ENCODE peak calls at places on chromosomes 1 and 21, in four cellular contexts. F is IMR-90, M is H1, U is H9. Y is an unnamed sample. For H3K4me1, the result is how much of the 10 kb centered on the place peaks cover.

GRCh38 chr1:31809698-31810097 is 6.1 kb downstream of the SPOCD1 start:
- DNase-seq in U (no peak), F (no peak), M (no peak), Y (no peak)

GRCh38 chr1:224996266-224996665 is 66.8 kb downstream of the DNAH14 start:
- DNase-seq in F (no peak), M (no peak), U (no peak), Y (no peak)

GRCh38 chr1:32759997-32760623 is 57.0 kb downstream of the YARS1 start:
- DNase-seq in F (peak), U (peak), M (peak), Y (peak)

GRCh38 chr1:172708452-172708851 is 49.5 kb downstream of the FASLG start:
- DNase-seq in M (no peak), U (no peak), F (no peak), Y (no peak)

GRCh38 chr1:11778336-11778735 is 16.3 kb downstream of the C1orf167 start:
- DNase-seq in M (no peak), U (no peak), F (no peak), Y (no peak)

GRCh38 chr1:178500936-178501554 is 4.3 kb upstream of the CLEC20A start:
- DNase-seq in M (no peak), F (no peak), U (peak), Y (peak)

GRCh38 chr1:192967211-192967877 is 91.8 kb downstream of the UCHL5 start:
- DNase-seq in F (no peak), M (no peak), U (no peak), Y (no peak)

GRCh38 chr1:229855999-229856650 is 210.9 kb upstream of the GALNT2 start:
- DNase-seq in F (no peak), U (no peak), M (no peak), Y (no peak)

GRCh38 chr21:21003701-21004100 is 5.5 kb downstream of the NCAM2 start:
- DNase-seq in F (peak), M (no peak), U (peak), Y (peak)

GRCh38 chr1:12320516-12320915 is 90.7 kb downstream of the VPS13D start:
- DNase-seq in F (no peak), M (no peak), U (no peak), Y (no peak)

GRCh38 chr1:201119826-201120225 is 7.2 kb downstream of the ASCL5 start:
- DNase-seq in M (no peak), F (no peak), U (no peak), Y (no peak)

GRCh38 chr1:9442266-9442846 is 96.9 kb upstream of the SLC25A33 start:
- DNase-seq in M (no peak), F (peak), U (no peak), Y (peak)

GRCh38 chr1:61141288-61142044 is 59.1 kb downstream of the NFIA start:
- DNase-seq in F (peak), M (no peak), U (no peak), Y (peak)

GRCh38 chr1:170168263-170168662 is 22.5 kb downstream of the NTMT2 start:
- DNase-seq in U (no peak), M (no peak), F (peak), Y (no peak)

GRCh38 chr1:12153181-12153785 is 13.5 kb upstream of the TNFRSF1B start:
- DNase-seq in F (peak), U (no peak), M (no peak), Y (no peak)

GRCh38 chr1:18878538-18879220 is 19.2 kb upstream of the TAS1R2 start:
- DNase-seq in F (no peak), M (no peak), U (no peak), Y (no peak)

GRCh38 chr21:29334717-29335428 is 36.2 kb downstream of the BACH1 start:
- DNase-seq in M (no peak), F (peak), U (no peak), Y (no peak)

GRCh38 chr1:203765029-203765837 is at the start of gene LAX1:
- DNase-seq in F (no peak), U (no peak), M (no peak), Y (no peak)

GRCh38 chr1:9889411-9889810 is 20.7 kb downstream of the CTNNBIP1 start:
- DNase-seq in U (no peak), F (no peak), M (no peak), Y (no peak)

GRCh38 chr1:22628698-22629444 is 7.6 kb upstream of the C1QA start:
- DNase-seq in U (no peak), M (no peak), F (no peak), Y (peak)

GRCh38 chr1:9827558-9828185 is 3.9 kb upstream of the CLSTN1 start:
- DNase-seq in M (peak), F (no peak), U (peak), Y (peak)

GRCh38 chr1:218322762-218323161 is 22.4 kb upstream of the TGFB2 start:
- DNase-seq in F (no peak), U (no peak), M (no peak), Y (no peak)

GRCh38 chr1:164767257-164768044 is 208.5 kb downstream of the PBX1 start:
- DNase-seq in M (no peak), F (peak), U (no peak), Y (no peak)

GRCh38 chr21:35147439-35147838 is 98.3 kb upstream of the RUNX1 start:
- DNase-seq in U (no peak), M (no peak), F (no peak), Y (peak)

GRCh38 chr1:184672013-184672726 is 82.5 kb downstream of the EDEM3 start:
- DNase-seq in U (no peak), M (no peak), F (no peak), Y (no peak)

GRCh38 chr1:222813866-222814535 is 838 bp upstream of the DISP1 start:
- DNase-seq in M (no peak), F (peak), U (no peak), Y (no peak)

GRCh38 chr1:38258085-38258484 is 211.5 kb upstream of the POU3F1 start:
- DNase-seq in F (no peak), U (no peak), M (no peak), Y (no peak)

GRCh38 chr21:15212214-15212613 is 147.4 kb upstream of the NRIP1 start:
- DNase-seq in U (no peak), F (no peak), M (no peak), Y (no peak)

GRCh38 chr1:20344738-20345137 is 54.1 kb downstream of the VWA5B1 start:
- DNase-seq in F (no peak), M (no peak), U (peak), Y (no peak)

GRCh38 chr1:223219318-223219635 is 76.2 kb upstream of the TLR5 start:
- DNase-seq in F (no peak), U (no peak), M (no peak), Y (no peak)

GRCh38 chr1:230866171-230866811 is 2.0 kb downstream of the C1orf198 start:
- DNase-seq in U (no peak), M (no peak), F (no peak), Y (no peak)
- H3K4me1 ChIP-seq in U (under half), M (under half), F (under half), Y (under half)

DNA sequence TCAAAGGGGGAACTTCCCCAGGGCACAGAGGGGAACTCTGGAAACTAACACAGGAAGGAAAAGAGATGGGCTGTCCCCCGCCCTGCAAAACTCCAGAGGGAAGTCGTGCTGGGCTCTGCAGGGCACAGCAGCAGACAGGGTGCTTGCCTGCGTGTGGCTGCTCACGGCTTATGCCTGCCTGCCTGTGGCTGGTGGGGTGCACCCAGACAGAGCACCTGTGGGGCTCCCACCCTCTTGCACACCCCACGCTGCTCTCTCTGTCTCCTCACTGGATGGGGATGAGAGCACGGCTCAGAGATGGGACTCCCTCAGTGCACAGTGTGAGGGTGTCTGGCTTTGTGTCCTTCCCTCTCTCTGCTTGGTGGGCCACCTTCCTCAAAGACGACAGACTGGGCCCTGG is 13.5 kb upstream of the ETV3L start:
- DNase-seq in M (no peak), F (no peak), U (peak), Y (no peak)
- H3K56ac ChIP-seq in M (no peak), F (no peak), U (no peak), Y (peak)

DNA sequence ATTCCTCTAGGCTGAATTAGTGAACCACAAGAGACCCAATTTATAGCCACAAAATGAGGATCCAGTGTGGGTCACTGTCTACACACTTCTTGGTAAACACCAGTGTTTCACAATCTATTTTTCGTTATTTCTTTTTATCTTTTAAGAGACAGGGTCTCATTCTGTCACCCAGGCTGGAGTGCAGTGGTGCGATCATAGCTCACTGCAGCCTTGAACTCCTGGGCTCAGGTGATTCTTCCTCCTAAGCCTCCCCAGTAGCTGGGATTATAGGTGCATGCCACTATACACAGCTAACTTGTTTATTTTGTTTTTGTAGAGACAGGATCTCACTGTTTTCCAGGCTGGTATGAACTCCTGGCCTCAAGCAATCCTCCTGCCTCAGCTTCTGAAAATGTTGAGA is 29.3 kb upstream of the SLC45A3 start:
- DNase-seq in F (no peak), M (no peak), U (no peak), Y (no peak)
- H3K4me1 ChIP-seq in F (under half), M (under half), U (under half), Y (under half)

GRCh38 chr1:43551396-43551888 is 20.8 kb downstream of the PTPRF start:
- DNase-seq in F (no peak), M (no peak), U (no peak), Y (no peak)
- H3K56ac ChIP-seq in F (no peak), M (no peak), U (no peak), Y (no peak)

GRCh38 chr1:151988405-151988851 is 5.2 kb downstream of the S100A10 start:
- DNase-seq in F (peak), M (no peak), U (no peak), Y (peak)
- H3K4me1 ChIP-seq in F (under half), M (under half), U (under half), Y (under half)

DNA sequence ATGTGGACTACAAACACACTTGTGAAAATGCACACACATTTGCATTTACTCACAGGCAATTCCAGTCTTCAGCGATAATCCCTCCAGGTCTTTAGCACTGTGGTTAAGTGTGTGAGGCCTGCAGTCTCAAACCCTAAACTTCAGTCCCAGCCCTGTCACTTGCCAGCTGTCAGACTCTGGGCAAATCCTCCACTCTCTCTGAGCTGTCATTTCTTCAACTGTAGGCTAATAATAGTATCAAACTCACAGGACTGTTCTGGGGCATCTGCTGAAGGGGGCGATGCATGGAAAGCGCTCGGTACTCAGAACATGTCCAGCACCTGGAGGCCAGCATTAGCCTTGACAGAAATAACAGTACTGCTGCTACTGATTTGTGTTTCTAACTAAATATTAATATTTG is 48.2 kb downstream of the NEK2 start:
- DNase-seq in F (no peak), U (no peak), M (no peak), Y (peak)
- H3K56ac ChIP-seq in F (no peak), U (no peak), M (no peak), Y (no peak)

GRCh38 chr1:111214086-111214801 is 13.3 kb upstream of the CHI3L2 start:
- DNase-seq in M (no peak), F (peak), U (peak), Y (no peak)

GRCh38 chr1:111214884-111215283 is 12.6 kb upstream of the CHI3L2 start:
- DNase-seq in M (no peak), F (no peak), U (no peak), Y (no peak)

GRCh38 chr1:111212634-111213335 is 12.3 kb upstream of the DENND2D start:
- DNase-seq in F (no peak), U (no peak), M (no peak), Y (peak)

GRCh38 chr1:111216751-111217150 is 10.8 kb upstream of the CHI3L2 start:
- DNase-seq in M (no peak), U (no peak), F (no peak), Y (no peak)

GRCh38 chr1:111213412-111213811 is 13.0 kb upstream of the DENND2D start:
- DNase-seq in F (no peak), U (no peak), M (no peak), Y (no peak)
- H3K4me1 ChIP-seq in F (under half), U (under half), M (under half), Y (under half)

GRCh38 chr1:40405812-40406211 is 32.3 kb downstream of the SMAP2 start:
- DNase-seq in U (no peak), F (no peak), M (no peak), Y (no peak)

GRCh38 chr1:40409467-40409866 is 35.9 kb downstream of the SMAP2 start:
- DNase-seq in U (no peak), M (no peak), F (no peak), Y (no peak)

GRCh38 chr1:40404670-40405462 is 31.3 kb downstream of the SMAP2 start:
- DNase-seq in U (no peak), F (peak), M (no peak), Y (peak)

GRCh38 chr1:40411294-40411693 is 37.8 kb downstream of the SMAP2 start:
- DNase-seq in F (no peak), M (no peak), U (no peak), Y (no peak)

DNA sequence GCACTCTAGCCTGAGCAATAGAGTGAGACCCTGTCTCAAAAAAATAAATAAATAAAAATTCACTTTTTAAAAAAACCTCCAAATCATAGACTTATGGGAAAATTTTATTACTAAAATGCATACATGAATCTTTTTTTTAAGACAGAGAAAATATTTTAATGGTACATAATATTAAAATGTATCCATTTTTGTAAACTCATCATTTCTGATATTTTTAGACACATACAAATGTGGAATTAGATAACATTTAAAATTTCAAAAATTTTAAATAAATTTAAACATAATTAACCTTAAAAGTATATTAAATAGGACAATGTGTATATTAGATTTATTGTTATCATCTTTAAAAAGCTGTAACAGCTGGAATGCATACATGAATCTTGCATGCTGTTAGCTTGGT is 33.9 kb downstream of the SMAP2 start:
- DNase-seq in M (no peak), F (no peak), U (no peak), Y (no peak)
- H3K56ac ChIP-seq in M (no peak), F (no peak), U (no peak), Y (no peak)

GRCh38 chr1:94240822-94241221 is 3.4 kb upstream of the ARHGAP29 start:
- DNase-seq in U (no peak), M (no peak), F (peak), Y (peak)
- H3K4me1 ChIP-seq in U (under half), M (under half), F (under half), Y (under half)

GRCh38 chr1:112544753-112545152 is 36.0 kb downstream of the WNT2B start:
- DNase-seq in U (no peak), M (no peak), F (peak), Y (no peak)

GRCh38 chr1:112546076-112546475 is 37.3 kb downstream of the WNT2B start:
- DNase-seq in F (no peak), U (no peak), M (no peak), Y (no peak)

GRCh38 chr1:112549590-112549989 is 40.8 kb downstream of the WNT2B start:
- DNase-seq in F (no peak), U (no peak), M (no peak), Y (no peak)

GRCh38 chr1:112544011-112544688 is 35.4 kb downstream of the WNT2B start:
- DNase-seq in M (no peak), U (no peak), F (peak), Y (peak)

GRCh38 chr1:112548540-112548939 is 39.8 kb downstream of the WNT2B start:
- DNase-seq in U (no peak), M (no peak), F (no peak), Y (no peak)
- H3K56ac ChIP-seq in U (no peak), M (no peak), F (no peak), Y (no peak)

Y was measured in mesendoderm.